ENCODE peak calls at places on chromosomes 4 and X, in ten cellular contexts. One of them, this sample, is unnamed.

GRCh38 chr4:2804973-2805501 is 12.2 kb downstream of the SH3BP2 start:
- DNase-seq in foreskin keratinocyte: no peak
- DNase-seq in WTC11: no peak
- DNase-seq in Panc1: no peak
- DNase-seq in omental fat pad: no peak
- DNase-seq in lower lobe of right lung: peak
- DNase-seq in mammary epithelial cell: no peak
- DNase-seq in progenitor cell of endocrine pancreas: no peak
- DNase-seq in kidney epithelial cell: no peak
- DNase-seq in epithelial cell of esophagus: no peak
- DNase-seq in this sample: peak

GRCh38 chr4:25847329-25847728 is 15.5 kb downstream of the SEL1L3 start:
- DNase-seq in foreskin keratinocyte: no peak
- DNase-seq in WTC11: no peak
- DNase-seq in Panc1: no peak
- DNase-seq in omental fat pad: no peak
- DNase-seq in lower lobe of right lung: no peak
- DNase-seq in mammary epithelial cell: no peak
- DNase-seq in progenitor cell of endocrine pancreas: no peak
- DNase-seq in kidney epithelial cell: no peak
- DNase-seq in epithelial cell of esophagus: no peak
- DNase-seq in this sample: no peak

GRCh38 chr4:83217721-83218522 is 66.7 kb downstream of the COQ2 start:
- DNase-seq in foreskin keratinocyte: no peak
- DNase-seq in WTC11: no peak
- DNase-seq in Panc1: no peak
- DNase-seq in omental fat pad: no peak
- DNase-seq in lower lobe of right lung: no peak
- DNase-seq in mammary epithelial cell: no peak
- DNase-seq in progenitor cell of endocrine pancreas: no peak
- DNase-seq in kidney epithelial cell: no peak
- DNase-seq in epithelial cell of esophagus: peak
- DNase-seq in this sample: no peak

GRCh38 chr4:589219-589963 is 13.3 kb upstream of the TMEM271 start:
- DNase-seq in foreskin keratinocyte: no peak
- DNase-seq in WTC11: no peak
- DNase-seq in Panc1: no peak
- DNase-seq in omental fat pad: no peak
- DNase-seq in lower lobe of right lung: no peak
- DNase-seq in mammary epithelial cell: no peak
- DNase-seq in progenitor cell of endocrine pancreas: no peak
- DNase-seq in kidney epithelial cell: no peak
- DNase-seq in epithelial cell of esophagus: no peak
- DNase-seq in this sample: no peak

GRCh38 chrX:40154853-40155616 is 57.3 kb upstream of the BCOR start:
- DNase-seq in foreskin keratinocyte: no peak
- DNase-seq in WTC11: peak
- DNase-seq in Panc1: no peak
- DNase-seq in omental fat pad: no peak
- DNase-seq in lower lobe of right lung: peak
- DNase-seq in mammary epithelial cell: no peak
- DNase-seq in progenitor cell of endocrine pancreas: no peak
- DNase-seq in kidney epithelial cell: no peak
- DNase-seq in epithelial cell of esophagus: no peak
- DNase-seq in this sample: peak

GRCh38 chrX:10159069-10159468 is 2.3 kb downstream of the CLCN4 start:
- DNase-seq in foreskin keratinocyte: no peak
- DNase-seq in WTC11: no peak
- DNase-seq in Panc1: no peak
- DNase-seq in omental fat pad: no peak
- DNase-seq in lower lobe of right lung: no peak
- DNase-seq in mammary epithelial cell: no peak
- DNase-seq in progenitor cell of endocrine pancreas: no peak
- DNase-seq in kidney epithelial cell: no peak
- DNase-seq in epithelial cell of esophagus: no peak
- DNase-seq in this sample: no peak

GRCh38 chr4:87530868-87531267 is 1.7 kb upstream of the SPARCL1 start:
- DNase-seq in foreskin keratinocyte: peak
- DNase-seq in WTC11: no peak
- DNase-seq in Panc1: no peak
- DNase-seq in omental fat pad: no peak
- DNase-seq in lower lobe of right lung: no peak
- DNase-seq in mammary epithelial cell: peak
- DNase-seq in progenitor cell of endocrine pancreas: no peak
- DNase-seq in kidney epithelial cell: no peak
- DNase-seq in epithelial cell of esophagus: peak
- DNase-seq in this sample: no peak

GRCh38 chr4:113657834-113658233 is 103.7 kb downstream of the CAMK2D start:
- DNase-seq in foreskin keratinocyte: no peak
- DNase-seq in WTC11: no peak
- DNase-seq in Panc1: no peak
- DNase-seq in omental fat pad: no peak
- DNase-seq in lower lobe of right lung: no peak
- DNase-seq in mammary epithelial cell: peak
- DNase-seq in progenitor cell of endocrine pancreas: no peak
- DNase-seq in kidney epithelial cell: no peak
- DNase-seq in epithelial cell of esophagus: peak
- DNase-seq in this sample: no peak

GRCh38 chr4:2624782-2625548 is 88.5 kb downstream of the FAM193A start:
- DNase-seq in foreskin keratinocyte: peak
- DNase-seq in WTC11: no peak
- DNase-seq in Panc1: no peak
- DNase-seq in omental fat pad: no peak
- DNase-seq in lower lobe of right lung: no peak
- DNase-seq in mammary epithelial cell: peak
- DNase-seq in progenitor cell of endocrine pancreas: no peak
- DNase-seq in kidney epithelial cell: no peak
- DNase-seq in epithelial cell of esophagus: peak
- DNase-seq in this sample: no peak

GRCh38 chr4:133856736-133857355 is 344.7 kb downstream of the PABPC4L start:
- DNase-seq in foreskin keratinocyte: no peak
- DNase-seq in WTC11: no peak
- DNase-seq in Panc1: no peak
- DNase-seq in omental fat pad: no peak
- DNase-seq in lower lobe of right lung: no peak
- DNase-seq in mammary epithelial cell: no peak
- DNase-seq in progenitor cell of endocrine pancreas: no peak
- DNase-seq in kidney epithelial cell: no peak
- DNase-seq in epithelial cell of esophagus: no peak
- DNase-seq in this sample: no peak

GRCh38 chrX:24282381-24283121 is 31.3 kb downstream of the SUPT20HL2 start:
- DNase-seq in foreskin keratinocyte: no peak
- DNase-seq in WTC11: no peak
- DNase-seq in Panc1: no peak
- DNase-seq in omental fat pad: no peak
- DNase-seq in lower lobe of right lung: no peak
- DNase-seq in mammary epithelial cell: no peak
- DNase-seq in progenitor cell of endocrine pancreas: no peak
- DNase-seq in kidney epithelial cell: peak
- DNase-seq in epithelial cell of esophagus: no peak
- DNase-seq in this sample: no peak

GRCh38 chr4:122775987-122776836 is 43.7 kb downstream of the BBS12 start:
- DNase-seq in foreskin keratinocyte: peak
- DNase-seq in WTC11: no peak
- DNase-seq in Panc1: no peak
- DNase-seq in omental fat pad: no peak
- DNase-seq in lower lobe of right lung: no peak
- DNase-seq in mammary epithelial cell: peak
- DNase-seq in progenitor cell of endocrine pancreas: no peak
- DNase-seq in kidney epithelial cell: no peak
- DNase-seq in epithelial cell of esophagus: peak
- DNase-seq in this sample: no peak

GRCh38 chr4:180434131-180434895 is 1808.9 kb upstream of the TENM3 start:
- DNase-seq in foreskin keratinocyte: peak
- DNase-seq in WTC11: no peak
- DNase-seq in Panc1: no peak
- DNase-seq in omental fat pad: no peak
- DNase-seq in lower lobe of right lung: no peak
- DNase-seq in mammary epithelial cell: peak
- DNase-seq in progenitor cell of endocrine pancreas: no peak
- DNase-seq in kidney epithelial cell: peak
- DNase-seq in epithelial cell of esophagus: peak
- DNase-seq in this sample: no peak

GRCh38 chr4:2482693-2483092 is 13.8 kb downstream of the RNF4 start:
- DNase-seq in foreskin keratinocyte: no peak
- DNase-seq in WTC11: no peak
- DNase-seq in Panc1: no peak
- DNase-seq in omental fat pad: no peak
- DNase-seq in lower lobe of right lung: no peak
- DNase-seq in mammary epithelial cell: no peak
- DNase-seq in progenitor cell of endocrine pancreas: no peak
- DNase-seq in kidney epithelial cell: no peak
- DNase-seq in epithelial cell of esophagus: no peak
- DNase-seq in this sample: no peak

DNA sequence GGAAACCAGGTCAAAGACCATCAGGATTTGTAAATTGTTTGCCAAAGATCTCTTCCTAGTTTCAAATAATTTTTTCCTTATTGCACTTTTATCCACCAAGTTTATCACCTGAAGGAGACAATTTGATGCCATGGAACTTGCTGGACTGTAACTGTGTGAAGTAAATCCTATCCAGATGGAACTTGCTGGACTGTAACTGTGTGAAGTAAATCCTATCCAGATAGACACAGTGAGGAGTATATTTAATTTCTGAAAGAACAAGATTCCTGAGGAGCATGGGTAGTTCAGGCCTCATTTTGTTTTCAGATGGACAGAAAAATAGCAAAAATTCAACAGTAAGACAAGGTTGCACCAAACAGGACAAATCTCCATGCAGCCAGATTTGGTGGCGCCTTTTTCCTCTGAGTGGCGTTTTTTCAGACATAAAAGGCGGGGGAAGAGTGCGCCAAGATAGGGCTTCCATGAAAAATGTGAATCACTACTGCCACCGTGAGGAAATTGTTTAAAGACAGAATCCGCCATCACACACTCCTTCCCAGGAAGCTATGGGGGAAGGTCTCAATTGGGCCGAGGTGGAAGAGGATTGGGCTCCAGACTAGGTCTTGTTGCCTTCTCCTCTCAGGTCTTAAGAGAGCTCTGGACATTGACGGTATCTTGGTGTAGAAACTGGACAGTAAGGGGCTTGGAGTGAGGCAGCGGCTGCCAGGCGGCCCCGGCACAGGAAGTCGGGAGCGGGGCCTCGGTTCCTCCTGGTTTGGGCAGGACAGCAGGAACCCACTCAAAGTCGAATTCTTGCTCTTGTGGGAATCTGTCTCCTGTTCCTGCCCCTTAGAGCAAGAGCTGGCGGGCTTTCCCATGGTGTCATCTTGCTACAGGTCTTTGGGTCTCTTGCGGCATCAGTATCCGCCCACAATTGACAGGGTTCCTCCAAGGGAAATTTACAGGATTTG is 234.7 kb downstream of the OR13H1 start:
- DNase-seq in foreskin keratinocyte: no peak
- DNase-seq in WTC11: no peak
- DNase-seq in Panc1: no peak
- DNase-seq in omental fat pad: peak
- DNase-seq in lower lobe of right lung: no peak
- DNase-seq in mammary epithelial cell: peak
- DNase-seq in progenitor cell of endocrine pancreas: no peak
- DNase-seq in kidney epithelial cell: peak
- DNase-seq in epithelial cell of esophagus: no peak
- DNase-seq in this sample: no peak
- TF ChIP-seq CTCF in foreskin keratinocyte: no peak
- TF ChIP-seq CTCF in WTC11: no peak
- TF ChIP-seq CTCF in Panc1: peak
- TF ChIP-seq CTCF in omental fat pad: no peak
- TF ChIP-seq CTCF in lower lobe of right lung: no peak
- TF ChIP-seq CTCF in mammary epithelial cell: peak
- TF ChIP-seq CTCF in progenitor cell of endocrine pancreas: no peak
- TF ChIP-seq CTCF in kidney epithelial cell: peak
- TF ChIP-seq CTCF in epithelial cell of esophagus: no peak
- TF ChIP-seq CTCF in this sample: no peak

DNA sequence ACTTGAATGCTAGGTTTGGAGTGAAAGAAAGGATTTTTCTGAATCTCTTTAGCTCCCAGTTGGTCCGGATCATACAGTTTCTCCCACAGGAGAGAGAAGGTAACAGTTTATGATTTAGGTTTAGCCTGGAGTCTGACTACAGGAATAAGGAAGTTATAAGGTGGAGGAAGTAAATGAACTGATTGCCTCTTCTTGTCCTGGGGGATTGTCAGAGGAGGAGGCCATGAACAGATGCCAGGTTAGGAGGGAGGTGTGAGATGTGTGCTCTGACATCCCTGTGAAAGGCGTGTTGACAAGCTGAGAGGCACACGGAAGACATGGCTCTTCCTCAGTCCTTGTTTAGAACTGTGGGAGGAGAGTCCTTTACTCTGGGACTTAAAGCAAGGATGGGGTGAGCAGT is 64.4 kb downstream of the CHRNA9 start:
- DNase-seq in foreskin keratinocyte: no peak
- DNase-seq in WTC11: no peak
- DNase-seq in Panc1: no peak
- DNase-seq in omental fat pad: no peak
- DNase-seq in lower lobe of right lung: no peak
- DNase-seq in mammary epithelial cell: no peak
- DNase-seq in progenitor cell of endocrine pancreas: no peak
- DNase-seq in kidney epithelial cell: no peak
- DNase-seq in epithelial cell of esophagus: no peak
- DNase-seq in this sample: no peak
- TF ChIP-seq CTCF in foreskin keratinocyte: no peak
- TF ChIP-seq CTCF in WTC11: no peak
- TF ChIP-seq CTCF in Panc1: no peak
- TF ChIP-seq CTCF in omental fat pad: no peak
- TF ChIP-seq CTCF in lower lobe of right lung: no peak
- TF ChIP-seq CTCF in mammary epithelial cell: no peak
- TF ChIP-seq CTCF in progenitor cell of endocrine pancreas: no peak
- TF ChIP-seq CTCF in kidney epithelial cell: no peak
- TF ChIP-seq CTCF in epithelial cell of esophagus: no peak
- TF ChIP-seq CTCF in this sample: no peak

GRCh38 chrX:137926090-137926489 is 360.2 kb downstream of the ZIC3 start:
- DNase-seq in foreskin keratinocyte: no peak
- DNase-seq in WTC11: peak
- DNase-seq in Panc1: peak
- DNase-seq in omental fat pad: no peak
- DNase-seq in lower lobe of right lung: no peak
- DNase-seq in mammary epithelial cell: no peak
- DNase-seq in progenitor cell of endocrine pancreas: no peak
- DNase-seq in kidney epithelial cell: no peak
- DNase-seq in epithelial cell of esophagus: peak
- DNase-seq in this sample: no peak
- TF ChIP-seq CTCF in foreskin keratinocyte: no peak
- TF ChIP-seq CTCF in WTC11: peak
- TF ChIP-seq CTCF in Panc1: peak
- TF ChIP-seq CTCF in omental fat pad: no peak
- TF ChIP-seq CTCF in lower lobe of right lung: no peak
- TF ChIP-seq CTCF in mammary epithelial cell: no peak
- TF ChIP-seq CTCF in progenitor cell of endocrine pancreas: peak
- TF ChIP-seq CTCF in kidney epithelial cell: peak
- TF ChIP-seq CTCF in epithelial cell of esophagus: no peak
- TF ChIP-seq CTCF in this sample: no peak

DNA sequence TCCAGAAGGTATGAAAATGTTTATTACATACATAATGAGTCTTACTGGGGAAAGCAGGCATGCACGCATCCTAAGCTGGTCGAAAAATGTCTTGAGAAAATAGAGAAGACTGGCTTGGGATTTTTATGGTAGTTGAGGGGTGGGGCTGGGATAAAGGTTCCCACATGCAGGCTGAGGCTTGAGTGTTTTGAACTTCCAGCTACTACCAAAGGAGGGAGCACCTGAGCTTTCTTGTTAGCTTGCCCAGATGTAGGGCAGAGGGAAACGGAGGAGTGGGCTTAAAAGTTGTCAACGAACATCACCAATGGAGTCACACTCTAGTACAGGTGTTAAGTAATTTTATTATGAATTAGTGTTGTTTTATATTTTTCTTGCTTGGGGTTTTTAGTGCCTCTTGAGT is 39.6 kb upstream of the SRPX start:
- DNase-seq in foreskin keratinocyte: no peak
- DNase-seq in WTC11: peak
- DNase-seq in Panc1: peak
- DNase-seq in omental fat pad: no peak
- DNase-seq in lower lobe of right lung: no peak
- DNase-seq in mammary epithelial cell: no peak
- DNase-seq in progenitor cell of endocrine pancreas: no peak
- DNase-seq in kidney epithelial cell: no peak
- DNase-seq in epithelial cell of esophagus: peak
- DNase-seq in this sample: no peak
- TF ChIP-seq CTCF in foreskin keratinocyte: peak
- TF ChIP-seq CTCF in WTC11: no peak
- TF ChIP-seq CTCF in Panc1: peak
- TF ChIP-seq CTCF in omental fat pad: no peak
- TF ChIP-seq CTCF in lower lobe of right lung: peak
- TF ChIP-seq CTCF in mammary epithelial cell: peak
- TF ChIP-seq CTCF in progenitor cell of endocrine pancreas: peak
- TF ChIP-seq CTCF in kidney epithelial cell: peak
- TF ChIP-seq CTCF in epithelial cell of esophagus: peak
- TF ChIP-seq CTCF in this sample: peak

This sample was measured in chondrocyte.